ENCODE peak calls at places on chromosomes 3 and 15, in five cellular contexts. M is mucosa of descending colon; J is choroid plexus epithelial cell; H is activated CD8-positive, alpha-beta memory T cell treated with anti-CD3 and anti-CD28 coated beads, Interleukin-2, amount 10 ng/mL, durations not matched to agents 7 days and 5 days; W is natural killer cell. V is an unnamed sample.
A peak's percentile ranks its signal among the peaks of the same experiment; 100 is the strongest.

GRCh38 chr3:11995061-11995460 is 9.1 kb upstream of the SYN2 start:
- DNase-seq in W (no peak), J (no peak), H (no peak), M (no peak), V (peak; percentile 91)

GRCh38 chr3:60742606-60743145 is 508.6 kb downstream of the FHIT start:
- DNase-seq in M (no peak), H (no peak), W (no peak), J (peak; percentile 40), V (peak; percentile 83)

GRCh38 chr15:57216288-57216687 is 160.0 kb upstream of the CGNL1 start:
- DNase-seq in H (no peak), W (no peak), M (no peak), J (peak; percentile 91), V (peak; percentile 79)

GRCh38 chr15:31223478-31224350 is 102.9 kb upstream of the KLF13 start:
- DNase-seq in W (no peak), H (no peak), M (no peak), J (peak; percentile 30), V (no peak)

GRCh38 chr3:23748398-23749110 is 57.2 kb upstream of the UBE2E1 start:
- DNase-seq in J (peak; percentile 77), M (no peak), H (no peak), W (no peak), V (peak; percentile 75)

GRCh38 chr15:100245855-100246254 is 95.9 kb downstream of the ADAMTS17 start:
- DNase-seq in M (no peak), W (no peak), J (no peak), H (no peak), V (no peak)

GRCh38 chr3:111534701-111535100 is 7.3 kb upstream of the CD96 start:
- DNase-seq in W (no peak), H (no peak), J (peak; percentile 39), M (no peak), V (no peak)

GRCh38 chr3:151686257-151686656 is 47.5 kb upstream of the AADACL2 start:
- DNase-seq in W (no peak), J (no peak), M (no peak), H (no peak), V (no peak)

GRCh38 chr3:139629033-139629432 is 48.7 kb downstream of the NMNAT3 start:
- DNase-seq in M (peak; percentile 36), J (peak; percentile 21), W (no peak), H (peak; percentile 53), V (peak; percentile 44)

GRCh38 chr3:9715764-9716437 is 12.3 kb downstream of the CPNE9 start:
- DNase-seq in M (peak; percentile 72), H (peak; percentile 62), W (no peak), J (peak; percentile 91), V (peak; percentile 53)

GRCh38 chr3:63050548-63050947 is 175.3 kb upstream of the CADPS start:
- DNase-seq in H (no peak), W (no peak), J (no peak), M (no peak), V (no peak)

GRCh38 chr15:42939841-42940240 is 19.3 kb upstream of the TTBK2 start:
- DNase-seq in J (no peak), H (no peak), W (no peak), M (no peak), V (no peak)

GRCh38 chr3:31423522-31423921 is 109.2 kb upstream of the STT3B start:
- DNase-seq in W (no peak), M (no peak), H (no peak), J (peak; percentile 87), V (no peak)

GRCh38 chr3:153295906-153296305 is 133.9 kb downstream of the RAP2B start:
- DNase-seq in H (no peak), J (peak; percentile 76), W (no peak), M (no peak), V (no peak)

GRCh38 chr15:48976444-48977088 is 12.8 kb upstream of the SHC4 start:
- DNase-seq in W (no peak), M (no peak), H (no peak), J (no peak), V (no peak)

GRCh38 chr15:81195339-81195864 is 1.3 kb upstream of the IL16 start:
- DNase-seq in W (no peak), M (no peak), J (no peak), H (no peak), V (no peak)

GRCh38 chr15:85579011-85579701 is 198.8 kb downstream of the AKAP13 start:
- DNase-seq in J (no peak), M (peak; percentile 72), W (no peak), H (no peak), V (no peak)

GRCh38 chr3:34152641-34153040 is 354.2 kb downstream of the PDCD6IP start:
- DNase-seq in H (no peak), J (no peak), M (no peak), W (no peak), V (no peak)

GRCh38 chr3:13077431-13078157 is 4.4 kb upstream of the IQSEC1 start:
- DNase-seq in J (no peak), W (no peak), H (no peak), M (no peak), V (peak; percentile 86)

GRCh38 chr3:10758304-10759037 is 57.6 kb upstream of the SLC6A11 start:
- DNase-seq in H (peak; percentile 66), W (no peak), J (peak; percentile 88), M (peak; percentile 61), V (peak; percentile 61)

GRCh38 chr3:67176396-67176795 is 178.3 kb downstream of the KBTBD8 start:
- DNase-seq in W (no peak), H (no peak), J (no peak), M (no peak), V (no peak)

GRCh38 chr3:120659834-120660233 is 22.2 kb downstream of the HGD start:
- DNase-seq in M (no peak), W (no peak), H (no peak), J (no peak), V (no peak)

GRCh38 chr15:28876845-28877185 is 9.0 kb upstream of the APBA2 start:
- DNase-seq in H (no peak), W (no peak), M (no peak), J (no peak), V (no peak)

GRCh38 chr3:133425898-133426297 is 26.0 kb downstream of the BFSP2 start:
- DNase-seq in H (no peak), M (no peak), J (no peak), W (no peak), V (no peak)